ENCODE peak calls at places on chromosomes 6 and 20, in six cellular contexts. T is DND-41; H is RCC 7860; X is stimulated activated CD4-positive, alpha-beta T cell treated with anti-CD3 and anti-CD28 coated beads, Interleukin-4, amount 100 ng/mL, for 24 hours; S is T-helper 1 cell; D is activated CD4-positive, CD25-positive, alpha-beta regulatory T cell. R is an unnamed sample.

GRCh38 chr20:39036851-39037250 is 74.7 kb downstream of the DHX35 start:
- DNase-seq in T (no peak), H (no peak), X (no peak), S (no peak), D (no peak), R (no peak)

GRCh38 chr6:105900120-105900937 is 185.8 kb upstream of the PRDM1 start:
- DNase-seq in T (no peak), H (no peak), X (peak; percentile 12), S (no peak), D (no peak), R (no peak)

GRCh38 chr6:20652691-20653479 is 118.6 kb downstream of the CDKAL1 start:
- DNase-seq in T (no peak), H (peak; percentile 73), X (no peak), S (no peak), D (no peak), R (no peak)

GRCh38 chr20:19501476-19502115 is 256.5 kb upstream of the RIN2 start:
- DNase-seq in T (no peak), H (no peak), X (no peak), S (no peak), D (no peak), R (no peak)

GRCh38 chr20:2750343-2751251 is 49.8 kb downstream of the CPXM1 start:
- DNase-seq in T (no peak), H (no peak), X (no peak), S (no peak), D (no peak), R (no peak)

GRCh38 chr20:49323622-49324238 is 45.9 kb upstream of the ZNFX1 start:
- DNase-seq in T (peak; percentile 82), H (peak; percentile 69), X (peak; percentile 15), S (no peak), D (no peak), R (peak; percentile 28)

GRCh38 chr20:35490736-35491181 is 35.4 kb downstream of the CEP250 start:
- DNase-seq in T (peak; percentile 87), H (no peak), X (peak; percentile 59), S (peak; percentile 42), D (peak; percentile 26), R (no peak)

GRCh38 chr6:53189554-53189953 is 40.9 kb upstream of the GCM1 start:
- DNase-seq in T (no peak), H (peak; percentile 54), X (no peak), S (no peak), D (no peak), R (no peak)

GRCh38 chr6:119758385-119758784 is 408.8 kb upstream of the MAN1A1 start:
- DNase-seq in T (no peak), H (no peak), X (no peak), S (no peak), D (no peak), R (no peak)

R was measured in thyroid gland.